ENCODE peak calls at places on chromosome 14, in ten cellular contexts. C is mesothelial cell of epicardium; T is dermis microvascular lymphatic vessel endothelial cell; W is AG10803; V is lung microvascular endothelial cell; H is HTR-8/SVneo; L is NCI-H69; X is AML-193; Z is GM13976; B is CD4-positive, alpha-beta T cell. S is an unnamed sample.

GRCh38 chr14:30972882-30973582 is 52.4 kb upstream of the AP4S1 start:
- DNase-seq in C (no peak), T (no peak), W (no peak), V (no peak), H (no peak), L (no peak), X (no peak), Z (no peak), B (no peak), S (no peak)

GRCh38 chr14:99928963-99929362 is 135.8 kb downstream of the EML1 start:
- DNase-seq in C (no peak), T (no peak), W (no peak), V (no peak), H (no peak), L (peak), X (no peak), Z (no peak), B (no peak), S (no peak)

GRCh38 chr14:50342211-50343080 is 30.3 kb downstream of the DMAC2L start:
- DNase-seq in C (no peak), T (peak), W (peak), V (peak), H (peak), L (peak), X (no peak), Z (peak), B (peak), S (peak)

GRCh38 chr14:90508536-90509254 is 111.9 kb downstream of the CALM1 start:
- DNase-seq in C (peak), T (peak), W (no peak), V (peak), H (no peak), L (no peak), X (no peak), Z (no peak), B (no peak), S (no peak)

GRCh38 chr14:68822132-68822651 is 29.3 kb upstream of the ZFP36L1 start:
- DNase-seq in C (no peak), T (no peak), W (no peak), V (no peak), H (no peak), L (no peak), X (no peak), Z (peak), B (no peak), S (no peak)

GRCh38 chr14:68794130-68794855 is 1.4 kb upstream of the ZFP36L1 start:
- DNase-seq in C (peak), T (no peak), W (peak), V (peak), H (peak), L (peak), X (peak), Z (peak), B (peak), S (peak)

GRCh38 chr14:101854366-101854765 is 92.9 kb downstream of the PPP2R5C start:
- DNase-seq in C (no peak), T (no peak), W (no peak), V (no peak), H (no peak), L (no peak), X (peak), Z (no peak), B (no peak), S (no peak)

GRCh38 chr14:102949801-102950451 is 27.5 kb downstream of the AMN start:
- DNase-seq in C (no peak), T (no peak), W (peak), V (peak), H (no peak), L (peak), X (no peak), Z (no peak), B (no peak), S (no peak)

GRCh38 chr14:75283162-75283883 is 4.7 kb downstream of the FOS start:
- DNase-seq in C (no peak), T (peak), W (peak), V (peak), H (no peak), L (peak), X (no peak), Z (no peak), B (no peak), S (peak)

GRCh38 chr14:67734675-67735074 is 33.0 kb downstream of the RDH12 start:
- DNase-seq in C (no peak), T (no peak), W (peak), V (no peak), H (no peak), L (no peak), X (no peak), Z (no peak), B (no peak), S (no peak)

GRCh38 chr14:44309336-44309735 is 197.7 kb downstream of the FSCB start:
- DNase-seq in C (no peak), T (no peak), W (no peak), V (no peak), H (no peak), L (no peak), X (no peak), Z (no peak), B (no peak), S (no peak)

GRCh38 chr14:52730708-52731111 is 744 bp downstream of the STYX start:
- DNase-seq in C (no peak), T (no peak), W (peak), V (peak), H (no peak), L (no peak), X (peak), Z (no peak), B (no peak), S (no peak)

GRCh38 chr14:42222924-42223471 is 616.3 kb downstream of the LRFN5 start:
- DNase-seq in C (no peak), T (no peak), W (peak), V (no peak), H (peak), L (peak), X (no peak), Z (peak), B (no peak), S (no peak)

GRCh38 chr14:76089151-76089550 is 62.6 kb upstream of the GPATCH2L start:
- DNase-seq in C (no peak), T (no peak), W (no peak), V (no peak), H (no peak), L (peak), X (no peak), Z (no peak), B (no peak), S (no peak)

GRCh38 chr14:49950275-49951250 is 57.7 kb downstream of the ARF6 start:
- DNase-seq in C (no peak), T (no peak), W (no peak), V (no peak), H (no peak), L (peak), X (no peak), Z (no peak), B (no peak), S (no peak)

GRCh38 chr14:76673261-76673660 is 88.0 kb upstream of the VASH1 start:
- DNase-seq in C (no peak), T (no peak), W (no peak), V (no peak), H (no peak), L (no peak), X (no peak), Z (no peak), B (no peak), S (no peak)

GRCh38 chr14:45651906-45652305 is 398.9 kb upstream of the MIS18BP1 start:
- DNase-seq in C (no peak), T (no peak), W (no peak), V (no peak), H (peak), L (no peak), X (no peak), Z (no peak), B (no peak), S (no peak)

GRCh38 chr14:70780396-70781075 is 28.8 kb downstream of the MAP3K9 start:
- DNase-seq in C (no peak), T (no peak), W (no peak), V (no peak), H (no peak), L (no peak), X (peak), Z (peak), B (no peak), S (peak)